ENCODE peak calls at places on chromosomes 12 and 14, in nine cellular contexts. B is Ammon's horn; T is RWPE1; Q is GM03348; G is T follicular helper cell; L is T-helper 2 cell; F is putamen; R is stimulated activated CD4-positive, alpha-beta T cell treated with anti-CD3 and anti-CD28 coated beads, Interleukin-1b, Interleukin-23, amount 100 ng/mL, for 4 hours; I is NCI-H2171 treated with DMSO at 0.1 percent for 48 hours. C is an unnamed sample.

GRCh38 chr12:26389303-26389702 is 193.9 kb downstream of the SSPN start:
- DNase-seq in L (no peak), Q (no peak), R (no peak), T (no peak), B (no peak), I (no peak), G (no peak), F (no peak), C (no peak)

GRCh38 chr14:53461823-53462222 is 308.7 kb upstream of the DDHD1 start:
- DNase-seq in B (no peak), I (no peak), L (no peak), T (no peak), F (no peak), Q (no peak), G (no peak), R (no peak), C (no peak)

GRCh38 chr14:91303091-91303923 is 58.8 kb upstream of the GPR68 start:
- DNase-seq in L (no peak), F (no peak), G (peak; percentile 35), Q (no peak), B (no peak), I (no peak), T (peak; percentile 70), R (peak; percentile 47), C (peak; percentile 48)

GRCh38 chr12:65614259-65614658 is 210.0 kb upstream of the HMGA2 start:
- DNase-seq in I (no peak), F (no peak), G (no peak), B (no peak), T (no peak), R (no peak), L (no peak), Q (no peak), C (no peak)

GRCh38 chr14:49895480-49895879 is 2.6 kb downstream of the ARF6 start:
- DNase-seq in G (no peak), B (no peak), Q (no peak), F (no peak), T (no peak), I (no peak), R (no peak), L (no peak), C (no peak)

GRCh38 chr12:121626853-121627623 is 708 bp downstream of the ORAI1 start:
- DNase-seq in G (peak; percentile 74), Q (peak; percentile 85), B (peak; percentile 53), T (peak; percentile 54), L (peak; percentile 94), F (no peak), R (peak; percentile 80), I (peak; percentile 26), C (peak; percentile 81)

GRCh38 chr14:81427348-81428058 is 27.4 kb upstream of the STON2 start:
- DNase-seq in G (no peak), T (no peak), B (no peak), I (peak; percentile 46), R (no peak), L (no peak), F (no peak), Q (no peak), C (peak; percentile 98)

GRCh38 chr14:104149278-104149595 is 10.8 kb downstream of the KIF26A start:
- DNase-seq in Q (no peak), I (no peak), B (no peak), G (no peak), L (no peak), T (no peak), R (no peak), F (no peak), C (no peak)

GRCh38 chr12:53659011-53659551 is 16.8 kb downstream of the ATP5MC2 start:
- DNase-seq in Q (peak; percentile 29), T (peak; percentile 22), F (peak; percentile 93), B (peak; percentile 94), R (no peak), L (no peak), G (no peak), I (no peak), C (no peak)

C was measured in KBM-7.